ENCODE peak calls at places on chromosomes 7 and 10, in eight cellular contexts. S is T-helper 9 cell, O is psoas muscle, J is lower lobe of right lung, L is NCI-H510A treated with DMSO at 0.1 percent for 48 hours, X is HEK293T, C is amniotic stem cell, B is NCI-H2029. T is an unnamed sample.

GRCh38 chr10:114402871-114403544 is 1.3 kb downstream of the AFAP1L2 start:
- DNase-seq in S (no peak), O (no peak), L (no peak), C (no peak), X (no peak), B (no peak), J (no peak), T (no peak)

GRCh38 chr10:76114556-76114955 is 683.1 kb downstream of the LRMDA start:
- DNase-seq in X (no peak), C (no peak), O (no peak), S (no peak), L (peak), J (no peak), B (peak), T (no peak)

GRCh38 chr7:98066208-98066607 is 40.5 kb upstream of the LMTK2 start:
- DNase-seq in L (no peak), J (no peak), C (no peak), X (no peak), B (no peak), O (no peak), S (no peak), T (no peak)

GRCh38 chr7:116560021-116560970 is 35.5 kb downstream of the CAV1 start:
- DNase-seq in J (no peak), O (no peak), C (no peak), B (no peak), S (no peak), L (no peak), X (peak), T (no peak)

GRCh38 chr7:106012935-106013439 is 49.9 kb downstream of the CDHR3 start:
- DNase-seq in B (no peak), S (no peak), O (no peak), J (no peak), C (peak), X (no peak), L (no peak), T (no peak)

GRCh38 chr7:112640682-112641081 is 149.5 kb downstream of the TMEM168 start:
- DNase-seq in O (no peak), X (no peak), L (no peak), S (no peak), B (no peak), J (no peak), C (no peak), T (no peak)

GRCh38 chr7:156919132-156919713 is 26.2 kb upstream of the LMBR1 start:
- DNase-seq in J (no peak), L (no peak), B (no peak), S (no peak), O (no peak), C (no peak), X (no peak), T (no peak)

GRCh38 chr7:135620980-135621850 is 41.1 kb upstream of the STMP1 start:
- DNase-seq in B (peak), C (peak), J (no peak), L (peak), S (no peak), O (no peak), X (peak), T (no peak)

GRCh38 chr7:53811555-53812079 is 730.6 kb upstream of the VSTM2A start:
- DNase-seq in X (no peak), L (peak), O (no peak), S (no peak), C (no peak), B (no peak), J (no peak), T (no peak)

GRCh38 chr10:114320249-114321116 is 81.4 kb downstream of the VWA2 start:
- DNase-seq in B (no peak), S (no peak), L (no peak), C (no peak), J (no peak), O (no peak), X (no peak), T (no peak)

GRCh38 chr10:13536674-13537366 is 8.0 kb upstream of the BEND7 start:
- DNase-seq in C (no peak), L (peak), S (no peak), X (peak), O (peak), B (peak), J (peak), T (peak)

GRCh38 chr7:77200542-77200941 is 923 bp upstream of the FGL2 start:
- DNase-seq in B (no peak), L (no peak), S (no peak), X (no peak), C (no peak), J (no peak), O (no peak), T (no peak)

GRCh38 chr10:91238191-91238590 is 17.7 kb downstream of the PCGF5 start:
- DNase-seq in X (no peak), S (no peak), B (no peak), O (no peak), J (no peak), L (no peak), C (no peak), T (no peak)

GRCh38 chr10:490891-491571 is 198.4 kb downstream of the DIP2C start:
- DNase-seq in O (peak), S (no peak), X (no peak), B (no peak), C (no peak), J (no peak), L (no peak), T (no peak)

T was measured in T-helper 2 cell.